ENCODE peak calls at places on chromosome 12, in eight cellular contexts. W is AG04450; N is fibroblast of lung; X is GM23338; C is adipocyte; Z is psoas muscle; K is H7; M is naive thymus-derived CD4-positive, alpha-beta T cell. I is an unnamed sample.

GRCh38 chr12:87820524-87821194 is 208.5 kb downstream of the C12orf50 start:
- DNase-seq in W (peak), C (peak), N (peak), Z (no peak), X (no peak), K (no peak), M (no peak), I (no peak)

GRCh38 chr12:112148031-112148513 is 22.7 kb downstream of the TRAFD1 start:
- DNase-seq in N (peak), K (no peak), W (peak), C (peak), Z (no peak), M (no peak), X (no peak), I (peak)

GRCh38 chr12:22396253-22396652 is 61.7 kb upstream of the ST8SIA1 start:
- DNase-seq in C (no peak), M (peak), N (no peak), W (no peak), X (no peak), Z (no peak), K (no peak), I (no peak)

GRCh38 chr12:32501835-32502333 is 102.5 kb downstream of the FGD4 start:
- DNase-seq in M (no peak), X (peak), N (peak), C (peak), K (peak), Z (peak), W (peak), I (no peak)

GRCh38 chr12:16796168-16796567 is 190.2 kb upstream of the LMO3 start:
- DNase-seq in N (no peak), X (peak), W (no peak), C (no peak), K (no peak), Z (no peak), M (no peak), I (no peak)

GRCh38 chr12:23528316-23528715 is 421.2 kb downstream of the SOX5 start:
- DNase-seq in C (no peak), K (no peak), M (no peak), N (no peak), X (peak), W (no peak), Z (no peak), I (no peak)

GRCh38 chr12:130795906-130796305 is 43.1 kb downstream of the STX2 start:
- DNase-seq in C (no peak), X (no peak), K (no peak), W (no peak), Z (no peak), M (no peak), N (no peak), I (no peak)

GRCh38 chr12:2339022-2339431 is 286.2 kb downstream of the CACNA1C start:
- DNase-seq in K (no peak), M (no peak), C (peak), N (peak), Z (no peak), X (no peak), W (peak), I (no peak)

GRCh38 chr12:32516230-32516629 is 116.9 kb downstream of the FGD4 start:
- DNase-seq in W (no peak), X (no peak), M (no peak), C (no peak), Z (no peak), K (no peak), N (no peak), I (no peak)

GRCh38 chr12:28239918-28240317 is 49.7 kb downstream of the CCDC91 start:
- DNase-seq in X (no peak), K (no peak), C (no peak), M (no peak), N (no peak), Z (no peak), W (no peak), I (no peak)

GRCh38 chr12:75602111-75602510 is 90.7 kb upstream of the KRR1 start:
- DNase-seq in K (no peak), N (no peak), C (no peak), W (no peak), X (no peak), Z (no peak), M (no peak), I (no peak)

GRCh38 chr12:8917031-8917430 is 2.7 kb downstream of the PHC1 start:
- DNase-seq in X (no peak), C (no peak), Z (no peak), W (no peak), K (no peak), M (no peak), N (no peak), I (no peak)

GRCh38 chr12:4134434-4134762 is 139.2 kb upstream of the CCND2 start:
- DNase-seq in C (no peak), X (peak), M (no peak), W (no peak), K (peak), N (no peak), Z (no peak), I (no peak)

GRCh38 chr12:76119887-76120286 is 35.4 kb upstream of the NAP1L1 start:
- DNase-seq in C (no peak), K (no peak), M (no peak), Z (no peak), X (no peak), W (no peak), N (no peak), I (no peak)

GRCh38 chr12:41739066-41739465 is 405.6 kb downstream of the GXYLT1 start:
- DNase-seq in Z (no peak), N (no peak), W (no peak), M (no peak), C (no peak), K (no peak), X (no peak), I (no peak)

GRCh38 chr12:95173392-95174251 is 43.6 kb downstream of the FGD6 start:
- DNase-seq in Z (peak), C (peak), W (peak), M (no peak), N (peak), K (no peak), X (no peak), I (no peak)

GRCh38 chr12:52757449-52758176 is 19.5 kb downstream of the KRT76 start:
- DNase-seq in W (no peak), K (no peak), N (no peak), M (no peak), C (no peak), Z (no peak), X (no peak), I (no peak)

GRCh38 chr12:3998968-3999792 is 126.0 kb upstream of the PARP11 start:
- DNase-seq in K (no peak), N (no peak), X (peak), W (no peak), C (no peak), M (no peak), Z (no peak), I (no peak)

GRCh38 chr12:131192951-131193350 is 239.2 kb downstream of the ADGRD1 start:
- DNase-seq in M (no peak), C (no peak), W (no peak), K (peak), N (no peak), Z (no peak), X (no peak), I (no peak)

GRCh38 chr12:69332815-69333358 is 15.3 kb upstream of the LYZ start:
- DNase-seq in N (no peak), C (no peak), Z (no peak), X (no peak), K (no peak), M (no peak), W (no peak), I (no peak)

GRCh38 chr12:69330475-69331473 is 17.4 kb upstream of the LYZ start:
- DNase-seq in C (peak), M (peak), N (peak), X (peak), K (peak), W (no peak), Z (no peak), I (peak)

GRCh38 chr12:69331846-69332684 is 16.1 kb upstream of the LYZ start:
- DNase-seq in X (no peak), M (no peak), C (no peak), N (no peak), W (no peak), Z (no peak), K (no peak), I (no peak)

GRCh38 chr12:69331482-69331845 is 16.7 kb upstream of the LYZ start:
- DNase-seq in K (no peak), X (no peak), N (peak), W (no peak), Z (no peak), M (no peak), C (peak), I (no peak)

DNA sequence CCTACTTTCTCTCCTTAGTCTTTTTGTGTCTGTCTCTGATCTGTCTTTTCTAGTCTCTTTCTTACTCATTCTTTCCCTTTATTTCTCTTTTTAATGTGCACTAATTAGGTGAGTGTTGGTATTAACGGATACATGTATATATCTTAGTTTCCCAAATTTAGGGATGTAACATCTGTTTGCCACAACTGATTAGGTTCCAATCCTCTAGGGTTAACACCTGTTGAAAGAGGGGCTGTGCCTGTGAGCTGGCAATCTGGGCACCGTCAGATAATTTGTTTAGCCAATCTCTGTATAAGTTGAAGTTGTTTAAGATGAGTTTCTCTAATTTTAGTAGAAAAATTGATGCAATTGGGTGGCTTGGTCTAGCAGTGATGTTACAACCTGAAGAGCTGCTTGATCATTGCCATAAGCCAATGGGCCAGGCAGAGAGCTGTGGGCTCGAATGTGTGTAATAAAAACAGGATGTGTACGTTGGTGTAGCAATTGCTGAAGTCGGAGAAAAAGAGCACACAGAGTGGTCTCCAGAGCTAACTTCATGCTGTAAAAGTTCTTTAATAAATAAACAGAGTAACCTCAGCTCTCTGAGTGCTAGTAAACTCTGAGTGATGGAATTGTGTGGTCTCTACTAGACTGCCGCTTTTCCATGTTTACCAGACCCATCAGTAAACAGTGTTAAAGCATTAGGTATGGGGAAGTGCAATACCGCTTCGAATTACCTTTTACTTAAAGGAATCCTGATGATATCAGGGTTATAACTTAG is 18.3 kb upstream of the LYZ start:
- DNase-seq in M (peak), X (no peak), N (no peak), K (no peak), C (no peak), Z (no peak), W (no peak), I (no peak)
- H3K4me3 ChIP-seq in M (peak), X (no peak), N (no peak), K (no peak), C (no peak), Z (no peak), W (no peak), I (no peak)

GRCh38 chr12:10094648-10095047 is 4.1 kb downstream of the CLEC1A start:
- DNase-seq in Z (no peak), W (no peak), K (no peak), M (no peak), X (no peak), C (no peak), N (no peak), I (no peak)
- H3K4me3 ChIP-seq in Z (no peak), W (no peak), K (no peak), M (no peak), X (no peak), C (no peak), N (no peak), I (no peak)

GRCh38 chr12:103840399-103840880 is 594 bp downstream of the NT5DC3 start:
- DNase-seq in Z (peak), K (no peak), N (no peak), X (no peak), W (no peak), C (peak), M (no peak), I (no peak)

GRCh38 chr12:103839893-103840292 is 1.1 kb downstream of the NT5DC3 start:
- DNase-seq in K (peak), C (no peak), W (no peak), Z (no peak), N (no peak), M (no peak), X (no peak), I (no peak)

GRCh38 chr12:103836345-103836744 is 4.7 kb downstream of the NT5DC3 start:
- DNase-seq in W (no peak), N (no peak), C (no peak), K (no peak), X (no peak), M (no peak), Z (no peak), I (no peak)

GRCh38 chr12:103839103-103839502 is 1.9 kb downstream of the NT5DC3 start:
- DNase-seq in Z (no peak), W (no peak), K (no peak), N (peak), M (no peak), C (peak), X (no peak), I (no peak)

DNA sequence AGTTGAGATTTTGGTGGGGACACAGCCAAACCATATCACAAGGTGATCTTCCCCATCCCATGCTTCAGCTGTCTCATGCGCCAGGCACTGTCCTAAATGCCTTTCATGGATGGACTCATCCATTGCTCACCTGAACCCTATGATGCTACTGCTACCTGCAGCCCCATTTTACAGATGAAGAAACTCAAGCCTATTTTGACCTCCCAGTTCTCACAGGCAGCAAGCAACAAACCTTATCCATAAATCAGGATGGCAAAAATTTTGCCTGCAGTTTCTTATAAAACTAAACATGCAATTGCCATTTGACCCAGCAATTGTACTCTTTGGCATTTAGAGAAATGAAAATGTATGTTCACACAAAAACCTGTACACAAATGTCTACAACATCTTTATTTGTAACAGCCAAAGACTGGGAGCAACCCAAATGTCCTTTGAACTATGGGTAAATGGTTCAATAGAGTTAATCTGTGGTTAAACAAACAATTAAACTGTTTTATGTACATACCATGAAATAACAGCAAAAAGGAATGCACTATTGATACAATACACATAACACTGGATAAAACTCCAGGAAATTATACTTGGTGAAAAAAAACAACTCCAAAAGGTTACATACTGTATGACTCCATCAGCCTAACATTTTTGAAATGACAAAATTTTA is 2.6 kb downstream of the NT5DC3 start:
- DNase-seq in X (no peak), K (no peak), M (no peak), Z (no peak), W (no peak), C (no peak), N (no peak), I (no peak)
- H3K4me3 ChIP-seq in X (no peak), K (no peak), M (no peak), Z (no peak), W (no peak), C (peak), N (no peak), I (no peak)

GRCh38 chr12:5432011-5432400 is at the start of gene NTF3:
- DNase-seq in X (peak), W (peak), M (no peak), K (peak), C (peak), Z (no peak), N (peak), I (peak)
- H3K4me3 ChIP-seq in X (peak), W (peak), M (no peak), K (peak), C (peak), Z (peak), N (peak), I (peak)

GRCh38 chr12:84553331-84554117 is 359.1 kb downstream of the SLC6A15 start:
- DNase-seq in X (no peak), K (no peak), C (no peak), W (no peak), M (no peak), N (no peak), Z (no peak), I (no peak)
- H3K4me3 ChIP-seq in X (no peak), K (no peak), C (no peak), W (no peak), M (no peak), N (no peak), Z (no peak), I (no peak)

GRCh38 chr12:7501031-7501585 is 2.5 kb downstream of the CD163 start:
- DNase-seq in W (no peak), C (no peak), M (no peak), Z (no peak), N (no peak), K (no peak), X (no peak), I (no peak)
- H3K4me3 ChIP-seq in W (no peak), C (no peak), M (no peak), Z (peak), N (no peak), K (no peak), X (no peak), I (no peak)

I was measured in Jurkat, Clone E6-1.